ENCODE peak calls at places on chromosomes 5 and 9, in four cellular contexts. E, V, K and B are unnamed samples.

GRCh38 chr5:1030801-1031271 is 22.2 kb downstream of the NKD2 start:
- DNase-seq in E (no peak), V (peak), K (no peak), B (no peak)

GRCh38 chr9:26159575-26160392 is 481.5 kb upstream of the TUSC1 start:
- DNase-seq in E (no peak), V (no peak), K (no peak), B (no peak)

GRCh38 chr9:93679536-93680444 is 103.4 kb downstream of the PHF2 start:
- DNase-seq in E (no peak), V (peak), K (no peak), B (no peak)

GRCh38 chr5:34533582-34534236 is 122.4 kb upstream of the RAI14 start:
- DNase-seq in E (no peak), V (no peak), K (no peak), B (no peak)

GRCh38 chr9:21317956-21318923 is 13.1 kb upstream of the IFNA5 start:
- DNase-seq in E (peak), V (peak), K (no peak), B (peak)

GRCh38 chr5:174317261-174317894 is 271.9 kb downstream of the NSG2 start:
- DNase-seq in E (peak), V (peak), K (no peak), B (peak)

GRCh38 chr9:72998363-72998762 is 45.5 kb upstream of the ALDH1A1 start:
- DNase-seq in E (no peak), V (no peak), K (no peak), B (no peak)

GRCh38 chr9:115204827-115205506 is 87.0 kb upstream of the TNC start:
- DNase-seq in E (peak), V (no peak), K (no peak), B (peak)

GRCh38 chr9:84371737-84372136 is 31.2 kb upstream of the SLC28A3 start:
- DNase-seq in E (no peak), V (no peak), K (no peak), B (peak)
- H3K4me3 ChIP-seq in E (no peak), V (no peak), K (no peak), B (no peak)

DNA sequence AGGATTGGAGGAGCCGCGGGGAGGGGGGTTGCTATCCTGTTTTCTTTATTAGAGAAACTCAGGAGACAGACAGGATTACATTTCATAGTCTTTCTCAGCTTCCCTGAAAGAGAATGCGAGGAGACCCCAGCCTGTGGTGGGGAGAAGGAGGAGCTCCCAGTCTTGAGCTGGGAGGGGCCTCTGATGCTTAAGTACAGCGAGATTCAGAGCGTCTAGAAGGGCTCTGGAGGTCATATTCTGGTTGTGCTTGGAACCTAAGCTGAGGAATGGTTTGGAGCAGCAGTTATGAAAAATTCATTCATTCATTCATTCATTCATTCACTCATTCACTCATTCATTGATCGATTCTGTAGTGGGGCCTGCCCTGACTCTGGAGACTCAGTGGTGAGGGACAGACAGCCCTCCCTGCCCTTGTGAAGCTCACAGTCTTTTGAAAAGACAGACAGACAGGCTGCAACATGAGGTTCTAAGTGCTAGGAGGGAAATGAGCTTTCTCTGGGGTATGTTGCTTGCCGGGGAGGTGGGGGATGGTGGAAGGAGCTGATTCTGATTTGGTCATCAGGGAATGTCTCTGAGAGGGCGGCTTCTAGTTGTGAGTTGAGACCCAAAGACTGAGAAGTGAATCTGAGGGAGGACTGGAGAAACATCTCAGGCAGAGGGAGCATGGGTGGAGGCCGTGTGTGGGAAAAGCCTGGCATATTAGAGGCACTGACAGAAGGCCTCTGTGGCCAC is 2.5 kb upstream of the SPRY4 start:
- DNase-seq in E (no peak), V (peak), K (no peak), B (peak)
- TF ChIP-seq CTCF in E (no peak), V (no peak), K (no peak), B (no peak)

DNA sequence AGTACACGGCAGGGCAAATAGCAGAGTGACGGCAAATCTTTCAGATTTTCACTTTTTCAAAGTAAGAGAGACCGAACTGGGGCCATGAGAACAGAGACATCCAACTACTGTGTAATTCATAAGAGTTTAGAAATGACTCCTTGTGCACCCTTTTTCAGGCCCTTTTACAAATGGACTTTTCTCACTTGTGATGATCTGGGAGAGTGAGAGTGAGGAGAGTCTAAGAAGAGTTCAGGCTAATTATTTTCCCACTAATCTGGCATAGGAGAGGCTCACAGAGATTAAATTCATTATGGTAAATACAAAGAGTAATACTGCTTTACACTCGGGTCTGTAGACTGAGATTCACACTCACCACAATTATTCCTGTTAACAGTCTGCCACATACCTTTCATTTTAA is 880 bp upstream of the CCNG1 start:
- DNase-seq in E (no peak), V (no peak), K (no peak), B (no peak)
- H3K4me3 ChIP-seq in E (peak), V (no peak), K (no peak), B (no peak)

DNA sequence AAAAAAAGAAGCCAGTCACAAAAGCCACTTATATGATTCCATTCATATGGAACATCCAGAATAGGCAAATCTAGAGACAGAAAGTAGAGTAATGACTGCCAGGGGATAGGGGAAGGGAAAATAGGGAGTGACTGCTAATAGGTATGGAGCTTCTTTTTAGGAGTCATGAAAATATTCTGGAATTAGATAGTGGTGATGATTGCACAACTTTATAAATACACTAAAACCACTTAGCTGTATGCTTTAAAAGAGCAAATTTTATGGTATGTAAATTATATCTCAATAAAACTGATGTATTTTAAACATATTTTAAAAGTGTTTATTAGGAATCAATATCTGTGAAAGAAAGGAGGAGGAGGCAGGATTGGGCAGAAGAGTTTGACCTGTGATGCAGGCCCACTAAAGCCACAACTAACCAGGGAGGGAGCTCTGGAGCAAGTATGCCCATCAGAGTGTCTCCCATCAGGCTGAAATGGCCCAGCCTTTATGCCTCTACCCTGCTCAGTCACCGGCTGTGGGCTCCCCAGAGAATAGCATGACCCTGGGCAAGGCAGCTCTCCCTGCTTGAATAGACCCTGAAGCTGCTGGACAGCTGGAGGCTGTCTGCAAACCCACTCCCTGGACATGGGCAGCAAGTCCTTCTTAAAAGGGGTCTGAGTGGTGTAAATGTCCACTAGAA is 96.0 kb upstream of the SLC44A1 start:
- DNase-seq in E (no peak), V (no peak), K (no peak), B (no peak)
- TF ChIP-seq CTCF in E (no peak), V (no peak), K (no peak), B (no peak)

GRCh38 chr5:150517272-150518152 is 9.6 kb downstream of the NDST1 start:
- DNase-seq in E (no peak), V (no peak), K (no peak), B (peak)
- H3K4me3 ChIP-seq in E (no peak), V (no peak), K (no peak), B (no peak)

GRCh38 chr5:80780024-80780423 is 125.2 kb upstream of the DHFR start:
- DNase-seq in E (no peak), V (no peak), K (no peak), B (no peak)

GRCh38 chr5:80781356-80781755 is 126.6 kb upstream of the DHFR start:
- DNase-seq in E (no peak), V (no peak), K (no peak), B (peak)

GRCh38 chr5:80782626-80783025 is 127.8 kb upstream of the DHFR start:
- DNase-seq in E (no peak), V (no peak), K (no peak), B (no peak)

GRCh38 chr5:80780761-80781285 is 126.0 kb upstream of the DHFR start:
- DNase-seq in E (no peak), V (no peak), K (no peak), B (no peak)

DNA sequence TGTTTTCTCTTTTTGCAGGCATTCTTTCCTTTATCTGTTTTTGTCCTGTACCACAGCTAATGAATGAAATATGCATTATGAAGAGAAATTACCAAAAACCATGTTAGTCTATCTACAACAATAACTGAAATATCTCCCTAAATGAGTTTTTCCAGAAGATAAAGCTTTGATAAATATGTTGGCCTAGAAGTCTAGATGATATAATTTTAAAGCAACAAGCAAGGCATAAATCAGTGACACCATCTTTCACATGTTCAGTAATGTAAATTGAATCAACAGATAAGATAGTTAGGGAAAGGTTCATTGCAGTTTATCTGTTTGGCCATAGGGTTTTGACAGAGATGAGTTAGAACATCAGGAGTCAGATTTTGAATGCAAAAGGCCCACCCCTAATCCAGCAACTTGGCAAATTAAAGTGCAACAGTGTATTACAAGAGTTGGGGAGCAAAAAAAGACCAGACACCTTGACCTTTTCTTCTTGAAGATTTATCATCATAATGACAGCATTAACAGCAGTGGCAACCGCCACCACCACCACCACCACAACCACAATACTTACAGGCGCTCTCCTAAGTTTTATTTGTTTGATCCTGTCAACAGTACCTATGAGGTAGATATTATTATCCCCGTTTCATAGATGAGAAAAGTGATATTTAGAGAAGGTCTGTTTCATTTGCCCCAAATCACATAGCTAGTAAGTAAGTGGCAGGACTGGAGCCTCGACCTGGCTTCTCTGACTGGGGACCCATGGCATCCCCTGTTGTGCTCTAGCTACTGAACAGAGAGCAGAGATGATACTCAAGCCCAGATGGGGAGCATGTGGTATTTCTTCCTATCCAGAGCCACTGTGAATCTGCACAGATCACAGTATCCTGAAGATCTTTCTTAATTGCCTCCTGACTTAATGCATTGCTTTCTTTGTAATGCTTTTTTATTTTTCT is 122.8 kb upstream of the DHFR start:
- DNase-seq in E (no peak), V (no peak), K (no peak), B (no peak)
- TF ChIP-seq CTCF in E (no peak), V (no peak), K (no peak), B (no peak)